ENCODE peak calls at places on chromosomes 7 and 10, in eight cellular contexts. J is GM03348; O is foreskin fibroblast; P is activated gamma-delta T cell treated with anti-CD3 and anti-CD28 coated beads, Interleukin-2, amount 50 U/mL, for 16 hours; T is activated T-helper 1 cell treated with anti-CD3 and anti-CD28 coated beads, Interleukin-12 subunit alpha, Interleukin-12 subunit beta, Interleukin-2, Interleukin-4 antibody, amounts not matched to agents 30 ng/mL and 10 ng/mL and 1 ng/mL, durations not matched to agents 14 hours and 24 hours and 36 hours; B is NCI-H460; F is left ventricle myocardium superior; W is non-pigmented ciliary epithelial cell. Y is an unnamed sample.

GRCh38 chr7:51224811-51225581 is 91.6 kb downstream of the COBL start:
- DNase-seq in T (no peak), O (no peak), J (no peak), P (no peak), F (no peak), B (peak), W (no peak), Y (no peak)

GRCh38 chr10:35735412-35735811 is 93.3 kb upstream of the FZD8 start:
- DNase-seq in T (no peak), J (peak), W (peak), B (no peak), F (no peak), O (peak), P (no peak), Y (no peak)

GRCh38 chr10:47092822-47093221 is 181.6 kb downstream of the PTPN20 start:
- DNase-seq in W (no peak), J (no peak), O (no peak), F (peak), P (no peak), T (no peak), B (no peak), Y (no peak)

GRCh38 chr7:107503667-107504066 is 33.8 kb downstream of the GPR22 start:
- DNase-seq in F (no peak), W (no peak), T (no peak), P (no peak), B (no peak), O (no peak), J (no peak), Y (no peak)

GRCh38 chr7:155201325-155202087 is 96.2 kb upstream of the INSIG1 start:
- DNase-seq in B (no peak), P (no peak), O (no peak), J (no peak), T (no peak), F (no peak), W (no peak), Y (no peak)

GRCh38 chr7:94272821-94273583 is 121.7 kb upstream of the COL1A2 start:
- DNase-seq in J (no peak), T (no peak), W (no peak), F (no peak), P (no peak), O (no peak), B (no peak), Y (no peak)

GRCh38 chr7:12032146-12032545 is 178.9 kb upstream of the TMEM106B start:
- DNase-seq in F (no peak), W (no peak), B (no peak), J (no peak), O (peak), T (no peak), P (no peak), Y (no peak)

GRCh38 chr10:110642980-110643655 is 1.0 kb upstream of the RBM20 start:
- DNase-seq in P (no peak), O (peak), J (no peak), F (peak), W (no peak), B (no peak), T (no peak), Y (peak)

GRCh38 chr10:35384265-35384868 is 48.1 kb downstream of the CCNY start:
- DNase-seq in B (no peak), T (no peak), W (no peak), P (no peak), O (peak), F (no peak), J (no peak), Y (no peak)

GRCh38 chr7:155322530-155322929 is 24.9 kb downstream of the INSIG1 start:
- DNase-seq in F (no peak), P (no peak), O (peak), W (no peak), J (peak), B (no peak), T (no peak), Y (no peak)

GRCh38 chr7:20220824-20221547 is 3.8 kb upstream of the MACC1 start:
- DNase-seq in B (peak), W (no peak), J (peak), O (peak), F (no peak), T (no peak), P (no peak), Y (no peak)

GRCh38 chr7:66682350-66683093 is 53.8 kb downstream of the KCTD7 start:
- DNase-seq in W (no peak), T (no peak), F (no peak), B (no peak), J (peak), O (peak), P (no peak), Y (no peak)

GRCh38 chr7:149827089-149827981 is 10.8 kb upstream of the ZNF862 start:
- DNase-seq in B (no peak), W (no peak), P (no peak), F (peak), J (no peak), T (no peak), O (no peak), Y (peak)

GRCh38 chr7:28107960-28108359 is 72.6 kb downstream of the JAZF1 start:
- DNase-seq in P (no peak), T (no peak), B (no peak), J (peak), O (peak), W (no peak), F (no peak), Y (no peak)

GRCh38 chr7:146496657-146497056 is 380.1 kb downstream of the CNTNAP2 start:
- DNase-seq in W (no peak), J (no peak), P (no peak), O (no peak), F (no peak), B (no peak), T (no peak), Y (no peak)

GRCh38 chr7:131503639-131504038 is 52.8 kb downstream of the PODXL start:
- DNase-seq in T (no peak), J (no peak), B (no peak), W (no peak), F (no peak), P (no peak), O (no peak), Y (no peak)

GRCh38 chr7:152202056-152202455 is 176.6 kb downstream of the GALNT11 start:
- DNase-seq in O (peak), P (no peak), J (peak), F (no peak), W (peak), B (no peak), T (no peak), Y (no peak)

GRCh38 chr7:2838873-2839578 is 5.1 kb downstream of the GNA12 start:
- DNase-seq in T (no peak), B (no peak), F (no peak), O (no peak), P (no peak), J (no peak), W (no peak), Y (peak)

GRCh38 chr10:72334196-72334831 is 20.4 kb downstream of the DNAJB12 start:
- DNase-seq in P (no peak), T (no peak), O (no peak), J (no peak), W (no peak), B (no peak), F (peak), Y (no peak)

GRCh38 chr10:117662126-117662525 is 119.6 kb downstream of the EMX2 start:
- DNase-seq in J (peak), B (no peak), W (no peak), P (no peak), O (peak), F (no peak), T (no peak), Y (no peak)

GRCh38 chr10:3293536-3294431 is 121.2 kb upstream of the PITRM1 start:
- DNase-seq in T (no peak), B (no peak), P (no peak), F (no peak), W (no peak), O (peak), J (peak), Y (no peak)

GRCh38 chr7:123643495-123644428 is 11.9 kb upstream of the LMOD2 start:
- DNase-seq in P (no peak), W (no peak), F (no peak), T (no peak), B (peak), J (peak), O (peak), Y (no peak)

GRCh38 chr10:116186273-116186672 is 86.7 kb downstream of the GFRA1 start:
- DNase-seq in W (no peak), P (no peak), B (no peak), T (no peak), J (no peak), O (no peak), F (no peak), Y (no peak)

GRCh38 chr7:55157347-55158105 is 138.7 kb downstream of the EGFR start:
- DNase-seq in F (peak), P (no peak), O (no peak), W (no peak), J (no peak), B (no peak), T (no peak), Y (no peak)

GRCh38 chr10:17643339-17643754 is 604 bp upstream of the STAM start:
- DNase-seq in T (no peak), J (peak), O (peak), B (peak), W (no peak), P (no peak), F (peak), Y (peak)

Y was measured in GM13977.